ENCODE peak calls at places on chromosomes 12 and 14, in five cellular contexts. M, F, X, B and W are unnamed samples.

GRCh38 chr14:95300697-95301526 is 18.8 kb downstream of the CLMN start:
- DNase-seq in M (no peak), F (no peak), X (no peak), B (no peak), W (no peak)

GRCh38 chr14:23252420-23253333 is 14.9 kb downstream of the RNF212B start:
- DNase-seq in M (no peak), F (no peak), X (no peak), B (no peak), W (no peak)

GRCh38 chr12:96743606-96744005 is 163.5 kb upstream of the NEDD1 start:
- DNase-seq in M (no peak), F (no peak), X (no peak), B (peak), W (no peak)

GRCh38 chr12:90543841-90544240 is 411.1 kb downstream of the CCER1 start:
- DNase-seq in M (no peak), F (peak), X (no peak), B (no peak), W (no peak)

GRCh38 chr14:23653046-23653445 is 16.9 kb downstream of the DHRS2 start:
- DNase-seq in M (no peak), F (no peak), X (no peak), B (no peak), W (no peak)

GRCh38 chr12:75245108-75245507 is 35.5 kb upstream of the KCNC2 start:
- DNase-seq in M (no peak), F (peak), X (no peak), B (no peak), W (no peak)

GRCh38 chr12:25249951-25250738 is 584 bp downstream of the KRAS start:
- DNase-seq in M (peak), F (no peak), X (peak), B (peak), W (no peak)

GRCh38 chr14:23877538-23878180 is 75.9 kb upstream of the DHRS4 start:
- DNase-seq in M (no peak), F (no peak), X (no peak), B (no peak), W (no peak)

GRCh38 chr12:46260913-46261476 is 7.8 kb downstream of the SLC38A1 start:
- DNase-seq in M (no peak), F (no peak), X (no peak), B (no peak), W (no peak)

GRCh38 chr14:100901391-100902183 is 1.9 kb downstream of the RTL1 start:
- DNase-seq in M (no peak), F (no peak), X (no peak), B (peak), W (no peak)

GRCh38 chr14:64956697-64957412 is 14.3 kb upstream of the GPX2 start:
- DNase-seq in M (no peak), F (no peak), X (no peak), B (no peak), W (no peak)

GRCh38 chr12:4734625-4735196 is 14.5 kb downstream of the GALNT8 start:
- DNase-seq in M (no peak), F (no peak), X (no peak), B (no peak), W (no peak)

GRCh38 chr12:49920241-49920914 is 16.7 kb upstream of the FAIM2 start:
- DNase-seq in M (no peak), F (no peak), X (peak), B (peak), W (no peak)

GRCh38 chr14:70018713-70019201 is 139.5 kb downstream of the SMOC1 start:
- DNase-seq in M (peak), F (no peak), X (peak), B (peak), W (no peak)

GRCh38 chr12:89451876-89452275 is 72.7 kb downstream of the GALNT4 start:
- DNase-seq in M (no peak), F (no peak), X (no peak), B (no peak), W (peak)

GRCh38 chr14:96938946-96939345 is 141.8 kb downstream of the VRK1 start:
- DNase-seq in M (no peak), F (no peak), X (no peak), B (no peak), W (no peak)

GRCh38 chr12:93186131-93186530 is 191.6 kb upstream of the NUDT4 start:
- DNase-seq in M (no peak), F (no peak), X (no peak), B (no peak), W (no peak)

GRCh38 chr12:54417712-54418440 is 1.2 kb downstream of the ITGA5 start:
- DNase-seq in M (no peak), F (no peak), X (peak), B (no peak), W (no peak)

GRCh38 chr12:95623554-95624170 is 72.4 kb upstream of the USP44 start:
- DNase-seq in M (peak), F (no peak), X (peak), B (peak), W (peak)

GRCh38 chr12:563899-564298 is 99.3 kb downstream of the NINJ2 start:
- DNase-seq in M (no peak), F (no peak), X (no peak), B (no peak), W (no peak)

GRCh38 chr12:108196921-108197320 is 67.8 kb downstream of the WSCD2 start:
- DNase-seq in M (no peak), F (no peak), X (no peak), B (no peak), W (no peak)

GRCh38 chr12:57027805-57028153 is 11.4 kb upstream of the TAC3 start:
- DNase-seq in M (no peak), F (no peak), X (no peak), B (no peak), W (no peak)

GRCh38 chr12:94074216-94074969 is 74.0 kb upstream of the PLXNC1 start:
- DNase-seq in M (no peak), F (peak), X (no peak), B (peak), W (no peak)

GRCh38 chr14:88168498-88169165 is 154.4 kb downstream of the KCNK10 start:
- DNase-seq in M (peak), F (no peak), X (no peak), B (peak), W (peak)

GRCh38 chr12:4288296-4289019 is 14.9 kb downstream of the CCND2 start:
- DNase-seq in M (no peak), F (no peak), X (no peak), B (no peak), W (no peak)

GRCh38 chr14:33736299-33736698 is 214.6 kb downstream of the EGLN3 start:
- DNase-seq in M (no peak), F (no peak), X (no peak), B (no peak), W (no peak)

GRCh38 chr14:90281261-90281660 is 24.9 kb downstream of the PSMC1 start:
- DNase-seq in M (no peak), F (no peak), X (no peak), B (no peak), W (no peak)

GRCh38 chr14:46279327-46279726 is 372.3 kb downstream of the RPL10L start:
- DNase-seq in M (no peak), F (no peak), X (no peak), B (no peak), W (no peak)

GRCh38 chr14:37810094-37810801 is 214.8 kb downstream of the TTC6 start:
- DNase-seq in M (no peak), F (no peak), X (no peak), B (no peak), W (no peak)

GRCh38 chr14:22379727-22380126 is 209.3 kb downstream of the DAD1 start:
- DNase-seq in M (no peak), F (no peak), X (no peak), B (no peak), W (no peak)

GRCh38 chr12:79934309-79935020 is 432 bp downstream of the PPP1R12A start:
- DNase-seq in M (peak), F (no peak), X (no peak), B (no peak), W (peak)

GRCh38 chr12:110233212-110233903 is 47.7 kb upstream of the ATP2A2 start:
- DNase-seq in M (no peak), F (no peak), X (no peak), B (no peak), W (no peak)

GRCh38 chr12:52327830-52328500 is 6.8 kb upstream of the KRT83 start:
- DNase-seq in M (no peak), F (no peak), X (no peak), B (no peak), W (no peak)

GRCh38 chr12:32032205-32032810 is 73.1 kb downstream of the RESF1 start:
- DNase-seq in M (no peak), F (no peak), X (no peak), B (no peak), W (no peak)

GRCh38 chr14:73760598-73761586 is 46.7 kb upstream of the PNMA1 start:
- DNase-seq in M (no peak), F (no peak), X (no peak), B (no peak), W (no peak)

GRCh38 chr12:30725739-30726138 is 29.0 kb downstream of the CAPRIN2 start:
- DNase-seq in M (no peak), F (no peak), X (no peak), B (no peak), W (no peak)

GRCh38 chr14:95507701-95508103 is 8.7 kb downstream of the SYNE3 start:
- DNase-seq in M (peak), F (peak), X (no peak), B (no peak), W (no peak)

GRCh38 chr12:82174936-82175335 is 183.3 kb downstream of the CCDC59 start:
- DNase-seq in M (no peak), F (peak), X (no peak), B (peak), W (no peak)

GRCh38 chr12:3113671-3114070 is 36.5 kb downstream of the TSPAN9 start:
- DNase-seq in M (no peak), F (no peak), X (no peak), B (no peak), W (no peak)